ENCODE peak calls at places on chromosomes 16 and 17, in seven cellular contexts. W is small intestine; P is activated CD4-positive, alpha-beta T cell treated with anti-CD3 and anti-CD28 coated beads for 48 hours; E is coronary artery; M is neuronal stem cell; Q is stimulated activated CD8-positive, alpha-beta memory T cell treated with anti-CD3 and anti-CD28 coated beads, Interleukin-15, amount 100 ng/mL, for 24 hours; N is NCI-H1930. Z is an unnamed sample.
A peak's percentile ranks its signal among the peaks of the same experiment; 100 is the strongest.

GRCh38 chr17:78368348-78368747 is 8.5 kb upstream of the SOCS3 start:
- DNase-seq in M (no peak), Q (no peak), P (no peak), N (no peak), W (no peak), E (no peak), Z (no peak)

GRCh38 chr17:21042434-21043295 is at the start of gene USP22:
- DNase-seq in P (peak; percentile 47), E (peak; percentile 99), Q (peak; percentile 82), W (no peak), N (peak; percentile 95), M (peak; percentile 96), Z (no peak)

GRCh38 chr17:81996232-81996756 is 18.9 kb downstream of the ASPSCR1 start:
- DNase-seq in N (no peak), E (no peak), W (no peak), P (no peak), M (no peak), Q (no peak), Z (no peak)

GRCh38 chr16:12568438-12568837 is 235.2 kb downstream of the CPPED1 start:
- DNase-seq in P (no peak), M (no peak), E (no peak), Q (no peak), N (no peak), W (no peak), Z (no peak)

GRCh38 chr17:10021239-10021638 is 116.2 kb upstream of the RCVRN start:
- DNase-seq in Q (no peak), W (no peak), M (no peak), E (no peak), N (no peak), P (no peak), Z (peak; percentile 64)

GRCh38 chr16:51404386-51404785 is 253.3 kb upstream of the SALL1 start:
- DNase-seq in W (no peak), Q (no peak), P (no peak), E (no peak), M (no peak), N (no peak), Z (no peak)

GRCh38 chr17:49996495-49997255 is 1.7 kb upstream of the DLX3 start:
- DNase-seq in Q (peak; percentile 61), E (no peak), M (peak; percentile 72), W (peak; percentile 22), N (peak; percentile 31), P (peak; percentile 76), Z (peak; percentile 60)

GRCh38 chr17:45256114-45256966 is 5.6 kb downstream of the SPATA32 start:
- DNase-seq in P (no peak), N (no peak), Q (no peak), W (peak; percentile 22), M (no peak), E (no peak), Z (no peak)

GRCh38 chr16:84741351-84741791 is 41.6 kb downstream of the USP10 start:
- DNase-seq in W (no peak), P (peak; percentile 30), Q (no peak), M (no peak), N (no peak), E (no peak), Z (no peak)

GRCh38 chr17:74446551-74447500 is 14.9 kb downstream of the GPRC5C start:
- DNase-seq in W (no peak), E (peak; percentile 97), M (no peak), Q (no peak), N (no peak), P (peak; percentile 45), Z (peak; percentile 62)

GRCh38 chr17:56833023-56833811 is 503 bp downstream of the C17orf67 start:
- DNase-seq in Q (peak; percentile 32), P (peak; percentile 76), E (peak; percentile 78), N (peak; percentile 85), W (peak; percentile 79), M (peak; percentile 32), Z (peak; percentile 68)

GRCh38 chr17:56373981-56374380 is 219.5 kb upstream of the NOG start:
- DNase-seq in W (no peak), Q (no peak), P (no peak), E (no peak), N (no peak), M (no peak), Z (no peak)

GRCh38 chr16:65961491-65962143 is 404.9 kb upstream of the CDH5 start:
- DNase-seq in Q (no peak), N (no peak), E (no peak), P (no peak), M (no peak), W (no peak), Z (no peak)

GRCh38 chr16:68737730-68738590 is 868 bp downstream of the CDH1 start:
- DNase-seq in W (peak; percentile 87), E (no peak), N (no peak), Q (no peak), P (no peak), M (no peak), Z (peak; percentile 17)

GRCh38 chr16:7211781-7212180 is 120.9 kb upstream of the RBFOX1 start:
- DNase-seq in P (no peak), E (no peak), Q (no peak), M (no peak), N (no peak), W (no peak), Z (no peak)

GRCh38 chr17:39327109-39327508 is 74.3 kb downstream of the FBXL20 start:
- DNase-seq in W (no peak), N (no peak), E (no peak), M (no peak), Q (no peak), P (no peak), Z (no peak)

GRCh38 chr16:4980691-4981090 is 22.6 kb downstream of the SEC14L5 start:
- DNase-seq in M (no peak), N (no peak), E (no peak), W (no peak), P (no peak), Q (no peak), Z (no peak)

GRCh38 chr16:87678618-87679017 is 76.3 kb downstream of the JPH3 start:
- DNase-seq in N (no peak), Q (no peak), W (no peak), M (no peak), P (no peak), E (no peak), Z (no peak)

GRCh38 chr16:55624696-55625095 is 31.1 kb upstream of the SLC6A2 start:
- DNase-seq in W (no peak), E (no peak), M (no peak), N (no peak), Q (no peak), P (no peak), Z (no peak)